ENCODE peak calls at places on chromosome 17, in four cellular contexts. G, L, B and H are unnamed samples.

GRCh38 chr17:67281053-67281452 is 36.1 kb upstream of the HELZ start:
- DNase-seq in B (no peak), L (no peak), G (no peak), H (no peak)

GRCh38 chr17:68698761-68699160 is 97.6 kb upstream of the FAM20A start:
- DNase-seq in L (no peak), B (no peak), G (peak), H (no peak)

GRCh38 chr17:50076221-50076590 is 18.9 kb upstream of the PDK2 start:
- DNase-seq in B (no peak), L (no peak), G (no peak), H (no peak)

GRCh38 chr17:64155090-64155630 is 25.2 kb upstream of the ERN1 start:
- DNase-seq in G (no peak), L (no peak), B (no peak), H (no peak)

GRCh38 chr17:47325176-47325575 is 1.4 kb downstream of the EFCAB13 start:
- DNase-seq in B (no peak), L (no peak), G (no peak), H (no peak)

GRCh38 chr17:75078097-75079022 is 9.4 kb upstream of the SLC16A5 start:
- DNase-seq in L (peak), G (peak), B (peak), H (no peak)

GRCh38 chr17:9003355-9004131 is 17.8 kb upstream of the NTN1 start:
- DNase-seq in G (peak), B (peak), L (no peak), H (no peak)

GRCh38 chr17:11240041-11240801 is 792 bp upstream of the SHISA6 start:
- DNase-seq in B (no peak), L (no peak), G (peak), H (no peak)

GRCh38 chr17:50785942-50786570 is 18.7 kb upstream of the ANKRD40CL start:
- DNase-seq in L (peak), B (peak), G (peak), H (no peak)

GRCh38 chr17:34163681-34164080 is 91.4 kb upstream of the CCL2 start:
- DNase-seq in B (no peak), L (no peak), G (peak), H (no peak)

GRCh38 chr17:38572665-38573365 is 32.9 kb downstream of the SRCIN1 start:
- DNase-seq in L (no peak), B (no peak), G (peak), H (no peak)

GRCh38 chr17:68101992-68102758 is 66.6 kb downstream of the KPNA2 start:
- DNase-seq in L (no peak), B (peak), G (peak), H (no peak)

GRCh38 chr17:50094753-50095616 is at the start of gene PDK2:
- DNase-seq in G (peak), L (peak), B (peak), H (peak)

GRCh38 chr17:11324846-11325420 is 83.9 kb downstream of the SHISA6 start:
- DNase-seq in G (no peak), B (no peak), L (no peak), H (no peak)

GRCh38 chr17:63452091-63452978 is 6.2 kb upstream of the CYB561 start:
- DNase-seq in L (no peak), G (no peak), B (no peak), H (no peak)

GRCh38 chr17:75450270-75450669 is 6.2 kb upstream of the TMEM94 start:
- DNase-seq in B (no peak), G (no peak), L (no peak), H (no peak)

GRCh38 chr17:7296189-7296861 is 1.9 kb upstream of the YBX2 start:
- DNase-seq in B (peak), L (no peak), G (peak), H (peak)
- H3K4me3 ChIP-seq in B (no peak), L (peak), G (peak), H (no peak)

DNA sequence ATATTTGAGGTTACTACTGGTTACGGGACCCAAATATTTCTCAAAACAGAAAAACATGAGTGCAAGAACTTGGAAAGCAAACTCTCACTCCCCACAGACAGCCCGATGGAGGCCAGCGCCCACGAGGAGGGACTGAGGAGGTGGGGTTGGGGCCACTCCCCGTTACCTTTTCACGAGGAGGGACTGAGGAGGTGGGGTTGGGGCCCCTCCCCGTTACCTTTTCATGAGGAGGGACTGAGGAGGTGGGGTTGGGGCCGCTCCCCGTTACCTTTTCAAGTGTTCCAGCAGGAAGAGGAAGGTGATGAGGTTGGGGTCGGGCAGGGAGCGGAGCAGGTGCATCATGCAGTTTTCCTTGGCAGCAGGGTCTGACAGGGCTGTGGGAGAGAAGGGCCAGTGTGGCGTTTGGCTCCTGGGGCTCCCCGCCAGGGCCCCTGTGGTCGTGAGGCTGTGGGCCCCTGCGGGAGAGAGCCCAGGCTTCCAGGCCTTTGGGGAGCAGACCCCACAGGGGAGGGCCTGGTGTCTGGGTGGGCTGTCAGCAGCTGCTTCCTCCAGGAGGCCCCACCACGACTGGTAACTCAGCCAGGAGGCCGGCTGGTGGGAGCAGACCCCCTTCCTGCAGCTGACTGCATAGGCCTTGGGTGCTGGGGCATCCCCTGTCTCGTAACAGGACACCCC is 12.6 kb downstream of the TIMM22 start:
- DNase-seq in B (no peak), G (no peak), L (no peak), H (no peak)
- H3K27ac ChIP-seq in B (no peak), G (no peak), L (no peak), H (no peak)

DNA sequence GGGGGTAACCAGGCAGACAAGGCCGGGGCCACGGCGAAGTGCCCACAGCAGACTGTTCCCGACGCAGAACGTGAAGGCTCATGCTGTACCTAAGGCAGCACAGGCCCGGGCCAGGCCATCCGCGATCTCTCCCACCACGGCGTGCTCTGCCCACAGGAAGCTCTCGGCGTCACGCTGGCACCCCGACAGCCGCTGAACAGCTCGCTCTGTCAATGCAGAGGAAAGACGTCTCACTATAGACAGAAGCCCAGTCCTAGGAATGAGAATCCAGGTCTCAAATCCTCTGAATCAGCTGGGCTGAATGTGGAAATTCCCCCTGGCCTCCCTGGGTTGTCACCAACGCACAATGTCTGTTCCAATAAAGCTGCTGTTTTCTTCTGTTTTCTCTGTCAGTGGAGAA is 21.4 kb downstream of the SERPINF1 start:
- DNase-seq in G (peak), L (no peak), B (peak), H (no peak)
- H3K4me3 ChIP-seq in G (peak), L (no peak), B (no peak), H (no peak)

GRCh38 chr17:32264823-32265191 is 825 bp upstream of the RHBDL3 start:
- DNase-seq in G (no peak), B (no peak), L (no peak), H (no peak)
- H3K27ac ChIP-seq in G (no peak), B (no peak), L (no peak), H (no peak)

DNA sequence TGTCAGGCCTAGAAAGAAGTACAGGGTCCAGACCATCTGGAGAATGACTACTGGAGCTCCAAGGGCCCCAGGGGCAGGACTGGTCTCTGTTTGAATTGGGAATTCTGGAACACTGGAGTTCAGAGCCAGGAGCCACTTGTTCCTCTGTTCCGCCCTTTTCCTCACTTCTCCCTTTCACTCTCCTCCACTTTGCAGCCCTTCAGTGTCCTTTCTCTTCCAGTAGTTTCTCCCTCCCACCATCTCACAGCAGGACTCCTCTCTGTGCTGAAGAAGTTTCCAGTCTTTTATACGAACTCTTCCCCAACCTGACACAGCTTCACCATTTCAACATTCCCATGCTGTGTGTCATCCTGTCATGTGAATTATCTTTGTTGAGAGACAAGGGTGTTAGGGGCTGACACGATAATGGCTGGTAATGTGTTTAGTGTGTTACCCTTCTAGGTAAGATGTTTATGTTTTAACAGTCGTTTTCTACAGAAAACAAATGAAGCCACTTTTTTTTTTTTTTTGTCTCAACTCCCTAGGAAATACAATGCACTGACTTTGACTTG is 180.3 kb upstream of the MYOCD start:
- DNase-seq in B (no peak), G (no peak), L (no peak), H (no peak)
- H3K4me3 ChIP-seq in B (no peak), G (no peak), L (no peak), H (no peak)

GRCh38 chr17:77161953-77162352 is 21.2 kb downstream of the SEC14L1 start:
- DNase-seq in L (no peak), B (no peak), G (no peak), H (no peak)

GRCh38 chr17:77165577-77165976 is 24.8 kb downstream of the SEC14L1 start:
- DNase-seq in B (no peak), G (no peak), L (no peak), H (no peak)

GRCh38 chr17:77163521-77164280 is 22.9 kb downstream of the SEC14L1 start:
- DNase-seq in L (no peak), B (no peak), G (no peak), H (no peak)

GRCh38 chr17:77163001-77163400 is 22.2 kb downstream of the SEC14L1 start:
- DNase-seq in B (no peak), G (no peak), L (no peak), H (no peak)

DNA sequence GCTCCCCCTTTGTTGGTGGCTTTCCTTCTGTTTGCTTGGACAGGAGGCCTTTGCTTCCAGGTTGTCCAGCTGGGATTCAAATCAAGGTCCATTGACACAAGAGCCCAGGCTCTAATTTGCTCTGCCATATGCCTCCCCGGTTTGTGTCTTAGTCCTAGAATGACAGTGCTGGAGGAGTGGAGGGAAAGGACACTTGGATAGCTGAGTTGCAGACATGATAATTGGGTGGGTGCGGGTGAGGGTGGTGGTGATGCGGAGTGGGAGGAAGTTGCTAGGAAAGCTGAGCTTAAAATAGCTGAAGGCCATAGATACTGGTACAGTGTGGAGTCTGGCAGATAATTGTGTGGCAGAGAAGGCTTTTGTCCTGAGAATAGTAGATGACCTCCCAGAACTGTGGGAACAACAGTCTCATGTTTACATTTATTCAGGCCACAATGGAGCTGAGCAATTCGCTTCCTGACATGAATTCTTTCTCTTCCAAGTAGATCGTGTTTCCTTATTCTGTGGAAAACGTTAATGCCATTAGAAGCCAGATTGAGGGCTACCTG is 23.8 kb downstream of the SEC14L1 start:
- DNase-seq in L (no peak), B (no peak), G (no peak), H (no peak)
- H3K27ac ChIP-seq in L (peak), B (no peak), G (no peak), H (no peak)

DNA sequence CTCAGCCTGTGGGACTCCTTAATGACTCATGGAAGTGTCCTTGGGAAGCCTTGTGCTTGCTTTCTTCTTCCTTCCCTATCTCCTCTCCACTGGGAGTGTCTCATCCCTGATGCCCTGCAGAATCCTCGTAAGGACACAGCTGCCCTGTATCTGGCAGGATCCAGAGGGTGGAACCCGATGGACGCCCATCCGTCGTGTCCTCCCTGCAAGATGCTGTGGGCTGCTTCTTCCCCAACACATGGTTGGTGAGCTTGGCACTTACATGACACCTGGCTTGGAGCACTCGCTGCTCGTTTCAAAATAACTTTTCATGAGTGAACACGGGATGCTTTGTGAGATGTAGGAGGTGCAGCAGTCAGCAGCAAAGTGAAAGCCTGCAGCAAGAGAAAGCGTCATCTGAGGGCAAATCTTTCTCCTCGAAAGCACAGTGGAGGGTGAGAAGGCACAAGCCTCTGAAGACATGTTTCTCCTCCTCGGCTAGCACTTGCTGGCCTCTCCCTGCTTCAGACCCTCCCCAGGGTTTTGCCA is 3.3 kb downstream of the CCL15 start:
- DNase-seq in G (no peak), L (no peak), B (no peak), H (no peak)
- H3K4me3 ChIP-seq in G (no peak), L (no peak), B (no peak), H (no peak)

DNA sequence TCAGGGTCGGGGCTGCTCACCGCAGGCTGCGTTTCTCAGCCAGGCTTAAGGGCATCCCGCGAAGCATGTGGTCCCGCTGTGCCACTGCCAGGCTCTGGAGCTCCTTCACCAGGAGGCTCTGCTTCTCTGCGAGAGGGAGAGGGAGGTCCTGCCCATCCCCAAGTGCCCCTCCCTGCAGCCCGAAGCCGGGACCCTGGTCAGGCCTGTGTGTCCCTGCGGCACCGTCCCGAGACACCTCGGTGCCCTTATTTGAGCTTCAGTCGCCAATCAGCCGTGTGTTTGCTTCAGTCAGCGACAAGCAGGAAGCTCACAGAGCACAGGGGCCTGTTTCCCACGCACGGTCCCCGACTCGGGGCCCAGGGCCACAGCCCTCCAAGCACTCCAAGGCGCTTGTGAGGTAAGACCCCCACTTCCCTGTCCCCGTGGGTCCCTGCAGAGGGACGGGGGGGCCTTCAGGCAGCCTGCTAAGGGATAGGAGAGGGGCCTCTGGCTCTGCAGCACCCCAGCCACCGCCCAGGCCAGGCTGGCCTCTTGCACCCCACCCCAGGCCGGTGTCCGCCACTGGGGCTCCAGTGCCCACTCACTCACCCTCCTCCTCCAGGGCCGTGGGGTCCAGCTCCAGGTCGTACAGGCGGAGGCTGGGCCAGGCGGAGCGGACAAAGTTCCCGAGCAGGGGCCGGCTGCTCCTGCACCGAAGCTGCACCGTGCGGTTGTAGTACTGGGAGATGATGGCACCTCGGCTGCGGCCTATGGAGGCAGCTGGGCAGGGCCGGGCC is 3.2 kb downstream of the TMC6 start:
- DNase-seq in L (no peak), B (no peak), G (no peak), H (no peak)
- H3K27ac ChIP-seq in L (no peak), B (no peak), G (no peak), H (no peak)